ENCODE peak calls at places on chromosomes 1 and 21, in seven cellular contexts. J, K, Z, F, A, Y and V are unnamed samples.

GRCh38 chr1:15667362-15667761 is 16.8 kb upstream of the PLEKHM2 start:
- DNase-seq in J (no peak), K (no peak), Z (no peak), F (no peak), A (no peak), Y (peak), V (no peak)

GRCh38 chr21:43913928-43914327 is 48.9 kb downstream of the AGPAT3 start:
- DNase-seq in J (no peak), K (peak), Z (no peak), F (peak), A (no peak), Y (no peak), V (no peak)

GRCh38 chr1:25505706-25506385 is 37.6 kb upstream of the LDLRAP1 start:
- DNase-seq in J (no peak), K (no peak), Z (no peak), F (no peak), A (no peak), Y (no peak), V (no peak)

GRCh38 chr1:215458084-215458483 is 109.0 kb upstream of the KCTD3 start:
- DNase-seq in J (no peak), K (peak), Z (no peak), F (no peak), A (no peak), Y (no peak), V (no peak)

GRCh38 chr1:86470859-86471258 is 2.1 kb downstream of the CLCA1 start:
- DNase-seq in J (no peak), K (no peak), Z (no peak), F (no peak), A (no peak), Y (no peak), V (no peak)

GRCh38 chr1:147612366-147612765 is 58.0 kb downstream of the ACP6 start:
- DNase-seq in J (no peak), K (no peak), Z (no peak), F (peak), A (no peak), Y (no peak), V (peak)

GRCh38 chr1:216425577-216425976 is 2.3 kb upstream of the USH2A start:
- DNase-seq in J (no peak), K (peak), Z (no peak), F (peak), A (no peak), Y (no peak), V (peak)

GRCh38 chr1:85495556-85495955 is 30.6 kb upstream of the DDAH1 start:
- DNase-seq in J (no peak), K (peak), Z (no peak), F (peak), A (no peak), Y (peak), V (peak)

GRCh38 chr1:103106426-103107321 is 1.6 kb downstream of the COL11A1 start:
- DNase-seq in J (peak), K (peak), Z (peak), F (peak), A (no peak), Y (peak), V (peak)

GRCh38 chr1:109385417-109385816 is 12.3 kb downstream of the SORT1 start:
- DNase-seq in J (no peak), K (no peak), Z (no peak), F (no peak), A (no peak), Y (no peak), V (no peak)

GRCh38 chr1:228270032-228270431 is 62.2 kb downstream of the OBSCN start:
- DNase-seq in J (no peak), K (peak), Z (no peak), F (peak), A (no peak), Y (no peak), V (no peak)

GRCh38 chr21:26806734-26807372 is 38.4 kb downstream of the ADAMTS1 start:
- DNase-seq in J (no peak), K (peak), Z (no peak), F (peak), A (no peak), Y (no peak), V (no peak)

GRCh38 chr1:100279358-100279923 is 13.4 kb downstream of the RTCA start:
- DNase-seq in J (no peak), K (no peak), Z (no peak), F (no peak), A (no peak), Y (no peak), V (no peak)

GRCh38 chr1:202127061-202127460 is 4.3 kb downstream of the GPR37L1 start:
- DNase-seq in J (no peak), K (no peak), Z (no peak), F (no peak), A (no peak), Y (no peak), V (no peak)

GRCh38 chr1:31383967-31384366 is 11.1 kb upstream of the FABP3 start:
- DNase-seq in J (no peak), K (no peak), Z (no peak), F (no peak), A (no peak), Y (no peak), V (no peak)

GRCh38 chr21:36615274-36615964 is 83.5 kb upstream of the SIM2 start:
- DNase-seq in J (peak), K (no peak), Z (no peak), F (no peak), A (no peak), Y (no peak), V (peak)

GRCh38 chr1:17297991-17298390 is 10.0 kb upstream of the PADI4 start:
- DNase-seq in J (no peak), K (no peak), Z (no peak), F (no peak), A (no peak), Y (no peak), V (no peak)

GRCh38 chr1:93692451-93692861 is 10.8 kb upstream of the BCAR3 start:
- DNase-seq in J (no peak), K (peak), Z (no peak), F (no peak), A (no peak), Y (no peak), V (no peak)

GRCh38 chr1:211613108-211613947 is 34.4 kb upstream of the SLC30A1 start:
- DNase-seq in J (no peak), K (peak), Z (no peak), F (peak), A (no peak), Y (peak), V (peak)

GRCh38 chr1:43541721-43542401 is 11.2 kb downstream of the PTPRF start:
- DNase-seq in J (no peak), K (no peak), Z (no peak), F (no peak), A (no peak), Y (no peak), V (no peak)

GRCh38 chr1:83799474-83800085 is 199.4 kb downstream of the TTLL7 start:
- DNase-seq in J (no peak), K (no peak), Z (no peak), F (peak), A (no peak), Y (no peak), V (peak)

GRCh38 chr1:14945132-14946010 is 208.2 kb upstream of the TMEM51 start:
- DNase-seq in J (no peak), K (peak), Z (no peak), F (peak), A (no peak), Y (peak), V (peak)

GRCh38 chr1:10794724-10795304 is 1.6 kb downstream of the CASZ1 start:
- DNase-seq in J (peak), K (no peak), Z (no peak), F (peak), A (no peak), Y (peak), V (peak)

GRCh38 chr1:90707363-90707710 is 9.8 kb downstream of the BARHL2 start:
- DNase-seq in J (peak), K (peak), Z (no peak), F (peak), A (no peak), Y (peak), V (peak)

GRCh38 chr1:155012052-155012546 is 9.5 kb downstream of the ZBTB7B start:
- DNase-seq in J (peak), K (no peak), Z (peak), F (peak), A (peak), Y (no peak), V (peak)

DNA sequence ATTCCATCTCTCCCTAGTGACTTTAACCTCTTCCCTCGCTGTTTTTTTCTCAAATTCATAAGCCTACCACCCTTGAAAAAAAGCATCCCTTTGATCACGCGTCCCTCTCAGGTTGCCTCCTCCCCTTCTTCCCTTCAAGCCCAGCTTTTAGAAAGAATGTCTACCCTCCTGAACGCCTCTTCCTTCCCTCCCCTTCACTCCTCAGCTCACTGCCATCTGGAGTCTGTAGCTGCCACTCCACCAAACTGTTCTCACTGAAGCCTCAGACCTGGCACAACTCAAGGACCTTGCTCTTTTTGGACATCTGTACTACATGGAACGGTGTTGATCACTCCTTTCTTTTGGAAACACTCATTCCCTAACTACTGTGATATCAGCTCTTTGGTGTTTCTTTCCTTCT is 80.6 kb downstream of the SLC25A24 start:
- DNase-seq in J (no peak), K (no peak), Z (no peak), F (no peak), A (no peak), Y (no peak), V (peak)
- H4K8ac ChIP-seq in J (no peak), K (no peak), Z (no peak), F (no peak), A (no peak), Y (no peak), V (no peak)

GRCh38 chr1:3457910-3458621 is 3.6 kb downstream of the ARHGEF16 start:
- DNase-seq in J (no peak), K (no peak), Z (no peak), F (peak), A (no peak), Y (peak), V (no peak)
- H3K4me2 ChIP-seq in J (no peak), K (no peak), Z (no peak), F (no peak), A (no peak), Y (no peak), V (no peak)

DNA sequence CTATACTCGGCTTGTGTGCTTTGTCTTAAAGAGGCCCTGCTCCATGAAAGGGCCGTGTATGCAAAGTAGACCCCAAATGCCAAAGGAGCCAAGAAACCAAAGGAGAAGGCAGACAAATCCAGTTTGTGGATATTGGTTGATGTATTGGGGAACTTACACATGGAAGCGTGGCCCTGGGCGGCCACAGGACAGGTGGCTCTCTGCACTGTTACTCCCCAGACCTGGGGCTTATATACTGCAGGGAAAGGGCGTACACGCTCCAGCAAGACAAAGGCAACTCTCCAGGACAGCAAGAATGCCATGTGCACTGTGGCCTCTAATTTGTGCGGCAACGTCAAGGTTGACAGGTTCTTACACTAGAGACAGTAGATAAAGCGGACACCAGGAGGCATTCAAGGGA is 24.8 kb downstream of the RSPH1 start:
- DNase-seq in J (no peak), K (no peak), Z (no peak), F (no peak), A (no peak), Y (no peak), V (no peak)
- H4K8ac ChIP-seq in J (no peak), K (no peak), Z (peak), F (no peak), A (no peak), Y (no peak), V (no peak)

GRCh38 chr1:205824180-205824579 is 11.2 kb upstream of the SLC41A1 start:
- DNase-seq in J (no peak), K (no peak), Z (no peak), F (no peak), A (no peak), Y (no peak), V (no peak)
- H3K4me2 ChIP-seq in J (no peak), K (no peak), Z (no peak), F (no peak), A (no peak), Y (no peak), V (no peak)

GRCh38 chr1:6621429-6622391 is 3.0 kb upstream of the THAP3 start:
- DNase-seq in J (no peak), K (no peak), Z (no peak), F (no peak), A (no peak), Y (peak), V (no peak)
- H4K8ac ChIP-seq in J (no peak), K (no peak), Z (no peak), F (no peak), A (no peak), Y (no peak), V (no peak)

DNA sequence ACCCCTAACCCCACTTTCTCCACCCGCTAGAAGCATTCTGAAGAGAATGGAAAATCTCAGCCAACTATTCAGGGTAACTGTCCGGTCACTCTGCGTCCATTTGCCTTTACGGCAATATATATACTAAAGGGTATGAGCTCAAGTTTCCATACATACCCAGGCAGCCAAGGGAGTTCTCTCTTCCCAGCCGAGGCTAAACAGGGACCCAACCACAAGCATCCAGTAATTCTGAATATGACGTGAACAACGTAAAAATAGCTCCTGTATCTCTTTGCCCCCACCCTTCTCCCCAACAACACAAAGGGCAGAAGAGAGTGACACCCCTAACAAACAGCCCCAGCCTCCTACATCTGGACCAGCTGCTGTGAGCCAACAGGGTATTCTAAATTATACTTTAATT is 67.7 kb downstream of the SSBP3 start:
- DNase-seq in J (no peak), K (peak), Z (no peak), F (peak), A (no peak), Y (no peak), V (no peak)
- H3K4me2 ChIP-seq in J (no peak), K (no peak), Z (no peak), F (no peak), A (no peak), Y (no peak), V (no peak)

GRCh38 chr1:59686574-59686973 is 128.2 kb upstream of the HOOK1 start:
- DNase-seq in J (no peak), K (no peak), Z (no peak), F (no peak), A (no peak), Y (no peak), V (no peak)
- H4K8ac ChIP-seq in J (no peak), K (no peak), Z (no peak), F (no peak), A (no peak), Y (no peak), V (no peak)

DNA sequence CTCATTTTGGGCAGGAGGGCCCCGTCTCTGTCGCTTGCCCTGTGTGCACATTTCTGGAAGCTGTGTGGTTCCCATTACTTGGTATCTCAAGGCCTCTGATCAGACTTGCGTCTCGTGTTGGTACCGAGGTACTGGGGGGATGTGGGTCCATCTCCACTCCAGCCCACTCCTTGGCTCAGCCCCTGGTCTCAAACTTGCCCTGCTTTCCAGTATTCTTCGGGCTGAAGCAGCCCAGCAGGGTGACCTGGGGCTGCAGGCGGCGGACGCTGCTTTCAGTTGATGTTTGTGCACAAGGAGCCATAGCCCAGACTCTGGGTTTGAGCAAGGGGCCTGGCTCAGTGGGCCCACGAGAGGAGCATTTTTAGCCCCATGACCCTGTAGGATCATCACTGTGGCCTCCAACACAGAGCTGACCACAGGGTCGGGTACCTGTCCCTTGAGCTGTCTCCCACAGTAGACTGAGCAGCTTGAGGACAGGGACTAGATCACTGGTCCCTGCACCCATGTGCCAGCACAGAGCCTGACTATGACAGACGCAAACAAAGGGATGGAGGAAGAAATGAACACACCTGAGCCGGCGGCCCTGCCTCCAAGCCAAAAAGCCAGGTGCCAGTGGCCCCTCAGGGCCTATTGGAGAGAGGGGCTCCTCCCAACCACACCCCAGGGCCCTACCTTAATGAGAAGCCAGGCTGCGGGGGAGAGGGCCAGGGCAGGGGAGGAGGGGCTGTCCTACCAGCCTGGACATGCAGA is 46.8 kb downstream of the CHD5 start:
- DNase-seq in J (no peak), K (no peak), Z (no peak), F (no peak), A (no peak), Y (no peak), V (no peak)
- H3K4me2 ChIP-seq in J (no peak), K (no peak), Z (no peak), F (no peak), A (no peak), Y (no peak), V (no peak)

GRCh38 chr1:33357099-33357498 is 36.2 kb upstream of the A3GALT2 start:
- DNase-seq in J (no peak), K (no peak), Z (no peak), F (no peak), A (no peak), Y (no peak), V (no peak)
- H4K8ac ChIP-seq in J (no peak), K (no peak), Z (no peak), F (no peak), A (no peak), Y (no peak), V (no peak)

DNA sequence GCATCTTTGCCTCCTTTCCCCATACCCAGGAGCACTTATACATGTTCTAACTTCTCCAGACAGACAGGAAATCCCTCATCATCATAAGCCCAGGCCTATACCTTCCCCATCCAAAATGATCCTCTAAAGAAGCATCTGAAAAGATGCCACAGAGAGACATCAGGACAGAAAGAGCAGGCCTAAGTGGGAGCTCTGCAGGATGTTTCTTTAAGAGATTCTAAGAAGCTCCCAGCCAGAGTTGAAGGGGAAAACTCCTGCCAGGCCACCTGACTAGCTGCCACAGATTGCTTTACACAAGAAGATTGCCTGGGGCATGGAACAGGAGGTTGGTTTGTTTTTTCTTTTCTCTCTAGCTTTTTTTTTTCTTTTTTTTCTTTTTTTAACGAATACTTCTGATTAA is 275.8 kb downstream of the VAV3 start:
- DNase-seq in J (peak), K (no peak), Z (no peak), F (peak), A (no peak), Y (peak), V (peak)
- H3K4me2 ChIP-seq in J (no peak), K (no peak), Z (no peak), F (no peak), A (no peak), Y (peak), V (no peak)